ENCODE peak calls at places on chromosomes 4 and X, in five cellular contexts. B is NCI-H2081, P is heart left ventricle, R is C1 segment of cervical spinal cord, V is epithelial cell of esophagus. N is an unnamed sample.

GRCh38 chr4:138114434-138114833 is 127.7 kb downstream of the SLC7A11 start:
- DNase-seq in B (no peak), P (no peak), R (no peak), V (no peak), N (no peak)

GRCh38 chr4:101346312-101346561 is 1.1 kb downstream of the PPP3CA start:
- DNase-seq in B (no peak), P (no peak), R (peak), V (peak), N (peak)

GRCh38 chr4:184453402-184454160 is 20.8 kb downstream of the IRF2 start:
- DNase-seq in B (no peak), P (peak), R (no peak), V (peak), N (no peak)

GRCh38 chr4:83109480-83110221 is 4.9 kb downstream of the PLAC8 start:
- DNase-seq in B (peak), P (no peak), R (no peak), V (peak), N (peak)

GRCh38 chrX:30283456-30284200 is 25.6 kb downstream of the NR0B1 start:
- DNase-seq in B (no peak), P (no peak), R (no peak), V (peak), N (no peak)

GRCh38 chrX:48558270-48558669 is 16.0 kb upstream of the RBM3 start:
- DNase-seq in B (no peak), P (no peak), R (no peak), V (peak), N (no peak)

GRCh38 chr4:98498774-98499173 is 159.6 kb downstream of the TSPAN5 start:
- DNase-seq in B (no peak), P (no peak), R (no peak), V (no peak), N (no peak)

GRCh38 chr4:16659120-16659519 is 239.3 kb downstream of the LDB2 start:
- DNase-seq in B (no peak), P (no peak), R (no peak), V (no peak), N (no peak)

GRCh38 chr4:89212666-89213381 is 94.8 kb downstream of the GPRIN3 start:
- DNase-seq in B (no peak), P (no peak), R (no peak), V (peak), N (no peak)

GRCh38 chrX:121208563-121208962 is 161.2 kb downstream of the GLUD2 start:
- DNase-seq in B (no peak), P (no peak), R (no peak), V (no peak), N (no peak)

GRCh38 chr4:7608043-7608442 is 173.3 kb upstream of the PSAPL1 start:
- DNase-seq in B (no peak), P (no peak), R (no peak), V (no peak), N (no peak)